ENCODE peak calls at places on chromosomes 11 and 22, in ten cellular contexts. X, L, T, N, D, R, G, W, K and U are unnamed samples.

GRCh38 chr22:31496735-31497146 is 405 bp downstream of the SFI1 start:
- DNase-seq in X (peak), L (no peak), T (peak), N (peak), D (no peak), R (no peak), G (no peak), W (peak), K (no peak), U (peak)

GRCh38 chr22:39175127-39176066 is 22.9 kb upstream of the CBX7 start:
- DNase-seq in X (no peak), L (no peak), T (peak), N (no peak), D (no peak), R (no peak), G (no peak), W (peak), K (no peak), U (no peak)

GRCh38 chr22:25388866-25389540 is 169.6 kb downstream of the CRYBB2 start:
- DNase-seq in X (no peak), L (no peak), T (no peak), N (no peak), D (no peak), R (peak), G (no peak), W (no peak), K (no peak), U (no peak)

GRCh38 chr22:46072030-46072881 is 78.1 kb upstream of the PPARA start:
- DNase-seq in X (peak), L (peak), T (no peak), N (peak), D (peak), R (no peak), G (no peak), W (peak), K (no peak), U (peak)

GRCh38 chr11:133064152-133064877 is 468.0 kb downstream of the OPCML start:
- DNase-seq in X (peak), L (peak), T (peak), N (peak), D (peak), R (peak), G (no peak), W (peak), K (peak), U (peak)

GRCh38 chr11:67271548-67272284 is 5.4 kb downstream of the GRK2 start:
- DNase-seq in X (peak), L (peak), T (no peak), N (no peak), D (no peak), R (no peak), G (no peak), W (no peak), K (no peak), U (no peak)

GRCh38 chr22:20227363-20227762 is 40.8 kb downstream of the RTN4R start:
- DNase-seq in X (no peak), L (no peak), T (no peak), N (no peak), D (no peak), R (no peak), G (no peak), W (no peak), K (no peak), U (no peak)

GRCh38 chr11:10604340-10604748 is 35.9 kb upstream of the LYVE1 start:
- DNase-seq in X (peak), L (no peak), T (no peak), N (peak), D (no peak), R (peak), G (no peak), W (peak), K (no peak), U (peak)

GRCh38 chr11:32987851-32988250 is 27.8 kb upstream of the DEPDC7 start:
- DNase-seq in X (no peak), L (no peak), T (no peak), N (no peak), D (peak), R (no peak), G (no peak), W (no peak), K (no peak), U (no peak)

GRCh38 chr11:73087730-73088129 is 54.4 kb downstream of the FCHSD2 start:
- DNase-seq in X (no peak), L (no peak), T (no peak), N (peak), D (no peak), R (no peak), G (no peak), W (peak), K (no peak), U (no peak)

GRCh38 chr11:23124996-23125395 is 264.7 kb upstream of the CCDC179 start:
- DNase-seq in X (no peak), L (no peak), T (no peak), N (no peak), D (no peak), R (peak), G (no peak), W (peak), K (no peak), U (no peak)

GRCh38 chr11:86214710-86215109 is 29.8 kb upstream of the EED start:
- DNase-seq in X (no peak), L (no peak), T (no peak), N (no peak), D (no peak), R (no peak), G (no peak), W (peak), K (no peak), U (no peak)

GRCh38 chr11:121106812-121107211 is 5.8 kb downstream of the TECTA start:
- DNase-seq in X (no peak), L (no peak), T (no peak), N (no peak), D (no peak), R (no peak), G (no peak), W (no peak), K (no peak), U (no peak)

GRCh38 chr11:123429336-123429735 is 733 bp upstream of the GRAMD1B start:
- DNase-seq in X (no peak), L (no peak), T (no peak), N (peak), D (no peak), R (no peak), G (no peak), W (peak), K (peak), U (no peak)

GRCh38 chr22:41940853-41941765 is 5.8 kb downstream of the CENPM start:
- DNase-seq in X (peak), L (peak), T (peak), N (peak), D (peak), R (peak), G (peak), W (peak), K (peak), U (peak)

GRCh38 chr11:15714641-15715399 is 600.1 kb downstream of the INSC start:
- DNase-seq in X (no peak), L (no peak), T (no peak), N (peak), D (no peak), R (no peak), G (no peak), W (no peak), K (no peak), U (no peak)

GRCh38 chr11:103488579-103488978 is 379.4 kb downstream of the DYNC2H1 start:
- DNase-seq in X (no peak), L (peak), T (no peak), N (no peak), D (no peak), R (no peak), G (no peak), W (no peak), K (no peak), U (no peak)

GRCh38 chr11:10930224-10930960 is 72.5 kb upstream of the ZBED5 start:
- DNase-seq in X (peak), L (no peak), T (no peak), N (peak), D (peak), R (no peak), G (no peak), W (peak), K (no peak), U (no peak)

GRCh38 chr11:59259047-59259446 is 46.3 kb upstream of the MPEG1 start:
- DNase-seq in X (no peak), L (no peak), T (no peak), N (no peak), D (no peak), R (no peak), G (no peak), W (no peak), K (no peak), U (no peak)

GRCh38 chr11:107741044-107741823 is 29.4 kb upstream of the SLN start:
- DNase-seq in X (no peak), L (no peak), T (peak), N (peak), D (peak), R (peak), G (no peak), W (peak), K (no peak), U (no peak)

GRCh38 chr22:19429950-19430889 is 1.3 kb downstream of the HIRA start:
- DNase-seq in X (no peak), L (no peak), T (no peak), N (peak), D (peak), R (peak), G (no peak), W (peak), K (no peak), U (no peak)

GRCh38 chr22:46738961-46739870 is 1.2 kb upstream of the CERK start:
- DNase-seq in X (peak), L (peak), T (no peak), N (peak), D (peak), R (peak), G (no peak), W (peak), K (no peak), U (peak)

GRCh38 chr11:12356944-12357655 is 20.3 kb upstream of the PARVA start:
- DNase-seq in X (no peak), L (no peak), T (no peak), N (no peak), D (no peak), R (no peak), G (no peak), W (no peak), K (no peak), U (no peak)

GRCh38 chr11:335779-336665 is 15.4 kb upstream of the IFITM3 start:
- DNase-seq in X (peak), L (no peak), T (no peak), N (peak), D (no peak), R (no peak), G (no peak), W (no peak), K (no peak), U (no peak)

GRCh38 chr11:125398475-125398874 is 97.6 kb downstream of the FEZ1 start:
- DNase-seq in X (no peak), L (no peak), T (no peak), N (no peak), D (no peak), R (no peak), G (no peak), W (no peak), K (no peak), U (no peak)

GRCh38 chr11:117909611-117910382 is 19.4 kb downstream of the TMPRSS13 start:
- DNase-seq in X (no peak), L (peak), T (no peak), N (no peak), D (no peak), R (no peak), G (no peak), W (no peak), K (no peak), U (peak)

GRCh38 chr11:118652681-118653181 is 26.7 kb downstream of the TREH start:
- DNase-seq in X (no peak), L (no peak), T (no peak), N (no peak), D (no peak), R (no peak), G (no peak), W (no peak), K (no peak), U (no peak)

GRCh38 chr11:78295347-78295746 is 106.6 kb downstream of the USP35 start:
- DNase-seq in X (no peak), L (no peak), T (no peak), N (no peak), D (no peak), R (no peak), G (no peak), W (no peak), K (no peak), U (no peak)

GRCh38 chr11:19656140-19656541 is 56.5 kb upstream of the NAV2 start:
- DNase-seq in X (no peak), L (no peak), T (no peak), N (no peak), D (no peak), R (no peak), G (no peak), W (no peak), K (no peak), U (no peak)

GRCh38 chr11:30196400-30197206 is 34.2 kb upstream of the FSHB start:
- DNase-seq in X (peak), L (peak), T (peak), N (peak), D (peak), R (peak), G (no peak), W (peak), K (no peak), U (peak)

GRCh38 chr22:44805663-44806062 is 53.3 kb downstream of the ARHGAP8 start:
- DNase-seq in X (no peak), L (no peak), T (no peak), N (no peak), D (no peak), R (no peak), G (no peak), W (no peak), K (no peak), U (no peak)

GRCh38 chr22:44809456-44809855 is 57.1 kb downstream of the ARHGAP8 start:
- DNase-seq in X (peak), L (no peak), T (no peak), N (no peak), D (no peak), R (no peak), G (no peak), W (no peak), K (no peak), U (no peak)

GRCh38 chr22:44807232-44807631 is 54.9 kb downstream of the ARHGAP8 start:
- DNase-seq in X (no peak), L (no peak), T (no peak), N (no peak), D (no peak), R (no peak), G (no peak), W (no peak), K (no peak), U (no peak)

GRCh38 chr22:44811141-44811540 is 58.8 kb downstream of the ARHGAP8 start:
- DNase-seq in X (peak), L (no peak), T (no peak), N (no peak), D (no peak), R (no peak), G (no peak), W (no peak), K (no peak), U (no peak)

GRCh38 chr22:44807915-44808690 is 55.7 kb downstream of the ARHGAP8 start:
- DNase-seq in X (peak), L (no peak), T (peak), N (no peak), D (no peak), R (peak), G (no peak), W (no peak), K (no peak), U (no peak)
- TF ChIP-seq CTCF in X (no peak), L (no peak), T (peak), N (no peak), D (no peak), R (peak), G (no peak), W (no peak), K (peak), U (no peak)

GRCh38 chr11:55357560-55358184 is 10.1 kb upstream of the OR4A15 start:
- DNase-seq in X (no peak), L (no peak), T (no peak), N (no peak), D (no peak), R (no peak), G (no peak), W (no peak), K (no peak), U (no peak)
- TF ChIP-seq CTCF in X (no peak), L (peak), T (no peak), N (no peak), D (no peak), R (no peak), G (no peak), W (no peak), K (no peak), U (no peak)

GRCh38 chr11:70948416-70948815 is 304.0 kb downstream of the SHANK2 start:
- DNase-seq in X (no peak), L (no peak), T (no peak), N (no peak), D (no peak), R (no peak), G (no peak), W (no peak), K (no peak), U (no peak)

GRCh38 chr11:70944636-70945035 is 307.7 kb downstream of the SHANK2 start:
- DNase-seq in X (no peak), L (no peak), T (no peak), N (no peak), D (no peak), R (no peak), G (no peak), W (no peak), K (no peak), U (no peak)

GRCh38 chr11:70944141-70944540 is 308.2 kb downstream of the SHANK2 start:
- DNase-seq in X (no peak), L (no peak), T (no peak), N (no peak), D (no peak), R (no peak), G (no peak), W (no peak), K (no peak), U (peak)

DNA sequence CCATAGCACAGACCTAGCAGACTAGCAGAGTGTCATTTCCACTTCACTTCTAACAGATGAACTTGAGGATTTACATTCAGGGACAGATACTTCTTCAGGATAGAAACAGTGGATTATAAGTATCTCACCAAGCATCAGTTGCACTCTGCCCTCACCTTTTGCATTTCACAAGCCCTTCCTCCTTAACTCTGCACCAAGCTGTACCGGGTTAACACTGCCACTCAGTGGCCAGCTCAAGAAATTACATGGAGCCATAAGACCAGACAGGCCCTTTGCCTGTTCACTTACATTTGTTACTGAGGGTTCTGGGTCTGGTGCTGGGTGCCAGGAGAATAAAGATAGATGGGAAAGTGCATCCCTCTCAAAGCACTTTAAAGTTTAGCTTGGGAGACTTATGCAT is 309.8 kb downstream of the SHANK2 start:
- DNase-seq in X (no peak), L (no peak), T (peak), N (peak), D (no peak), R (peak), G (no peak), W (peak), K (no peak), U (no peak)
- TF ChIP-seq CTCF in X (no peak), L (peak), T (peak), N (no peak), D (no peak), R (peak), G (no peak), W (peak), K (no peak), U (no peak)

DNA sequence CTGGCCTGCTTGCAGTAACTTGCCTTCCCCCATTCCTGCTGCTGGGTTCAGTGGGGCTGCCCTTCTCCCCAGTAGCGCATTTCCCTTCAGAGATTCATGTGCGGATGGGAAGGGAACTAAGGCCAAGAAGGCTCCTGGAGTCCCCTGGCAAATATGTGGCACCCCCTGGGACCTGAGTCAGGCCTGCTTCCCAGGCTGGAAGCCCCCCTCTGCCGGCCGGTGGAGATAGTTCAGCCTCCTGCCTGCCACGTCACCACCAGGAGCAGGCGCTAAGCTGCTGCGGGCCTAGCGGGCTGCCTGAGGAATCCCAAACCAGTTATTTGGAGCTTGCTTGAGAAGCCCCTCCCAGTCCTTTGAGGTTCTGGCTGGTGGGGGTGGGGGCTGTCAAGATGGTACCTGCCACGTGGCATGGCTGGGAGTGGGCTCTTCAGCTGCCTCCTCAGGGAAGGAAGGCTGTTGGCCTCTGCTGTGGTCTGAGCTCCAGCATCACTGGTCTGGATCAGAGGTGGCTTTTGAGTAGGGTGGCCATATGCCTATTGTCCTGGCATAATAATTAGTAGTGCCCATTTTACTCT is 2.0 kb downstream of the SERPINH1 start:
- DNase-seq in X (peak), L (no peak), T (peak), N (peak), D (no peak), R (peak), G (peak), W (peak), K (peak), U (peak)
- TF ChIP-seq CTCF in X (peak), L (no peak), T (peak), N (peak), D (no peak), R (peak), G (peak), W (peak), K (peak), U (peak)

DNA sequence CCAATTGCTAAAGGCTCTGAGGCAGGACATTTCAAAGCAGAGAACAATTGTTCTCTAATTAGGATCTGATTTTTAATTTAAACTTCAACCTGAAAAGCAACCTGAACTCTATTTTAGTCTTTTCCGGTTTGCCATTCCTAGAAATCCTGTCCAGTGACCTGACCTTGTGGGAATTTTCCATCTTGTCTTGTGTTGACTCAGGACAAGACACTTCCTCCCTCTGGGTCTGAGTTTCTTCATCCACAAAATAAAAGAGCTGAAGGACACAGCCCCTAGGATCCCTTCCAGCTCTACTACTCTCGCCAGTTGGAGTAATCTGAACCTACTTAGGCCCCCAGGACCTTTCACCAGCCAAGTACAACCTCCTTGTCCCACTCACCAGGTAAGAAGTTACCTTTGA is 66.5 kb upstream of the POU2AF1 start:
- DNase-seq in X (no peak), L (no peak), T (no peak), N (peak), D (no peak), R (no peak), G (no peak), W (no peak), K (no peak), U (no peak)
- TF ChIP-seq CTCF in X (no peak), L (no peak), T (no peak), N (no peak), D (no peak), R (no peak), G (no peak), W (no peak), K (no peak), U (no peak)

GRCh38 chr11:2930705-2931415 is 1.6 kb upstream of the PHLDA2 start:
- DNase-seq in X (peak), L (peak), T (peak), N (peak), D (peak), R (peak), G (no peak), W (peak), K (no peak), U (peak)
- TF ChIP-seq CTCF in X (peak), L (peak), T (peak), N (peak), D (peak), R (peak), G (peak), W (peak), K (peak), U (peak)